ENCODE peak calls at places on chromosomes 5 and 9, in ten cellular contexts. K, H, X, R, Z, L, U, F, N and C are unnamed samples.

GRCh38 chr5:157475432-157475831 is 15.4 kb downstream of the NIPAL4 start:
- DNase-seq in K (no peak), H (no peak), X (no peak), R (no peak), Z (no peak), L (no peak), U (no peak), F (no peak), N (no peak), C (no peak)

GRCh38 chr9:98087420-98088354 is 31.2 kb downstream of the NANS start:
- DNase-seq in K (peak; percentile 15), H (no peak), X (peak; percentile 29), R (no peak), Z (no peak), L (peak; percentile 64), U (peak; percentile 91), F (no peak), N (peak; percentile 73), C (peak; percentile 81)

GRCh38 chr5:107425541-107426031 is 245.2 kb downstream of the EFNA5 start:
- DNase-seq in K (no peak), H (no peak), X (peak; percentile 72), R (no peak), Z (no peak), L (no peak), U (no peak), F (peak; percentile 85), N (peak; percentile 45), C (peak; percentile 89)

GRCh38 chr5:16411741-16412455 is 53.7 kb downstream of the ZNF622 start:
- DNase-seq in K (no peak), H (no peak), X (peak; percentile 27), R (no peak), Z (no peak), L (no peak), U (no peak), F (peak; percentile 3), N (no peak), C (peak; percentile 86)

GRCh38 chr5:56951946-56952691 is at the start of gene MIER3:
- DNase-seq in K (peak; percentile 81), H (peak; percentile 30), X (peak; percentile 80), R (peak; percentile 45), Z (peak; percentile 30), L (peak; percentile 90), U (peak; percentile 71), F (peak; percentile 62), N (peak; percentile 69), C (peak; percentile 49)

GRCh38 chr5:150137168-150137957 is 18.3 kb downstream of the PDGFRB start:
- DNase-seq in K (no peak), H (no peak), X (peak; percentile 84), R (no peak), Z (no peak), L (no peak), U (peak; percentile 82), F (peak; percentile 69), N (peak; percentile 54), C (no peak)

GRCh38 chr5:91357806-91358205 is 25.3 kb downstream of the ARRDC3 start:
- DNase-seq in K (no peak), H (no peak), X (no peak), R (no peak), Z (no peak), L (no peak), U (no peak), F (no peak), N (no peak), C (peak; percentile 54)

GRCh38 chr9:18985464-18985951 is 47.5 kb downstream of the SAXO1 start:
- DNase-seq in K (no peak), H (no peak), X (peak; percentile 66), R (no peak), Z (no peak), L (no peak), U (no peak), F (peak; percentile 76), N (peak; percentile 54), C (no peak)

GRCh38 chr9:79562749-79563386 is 8.9 kb upstream of the TLE4 start:
- DNase-seq in K (no peak), H (no peak), X (peak; percentile 59), R (no peak), Z (no peak), L (no peak), U (no peak), F (no peak), N (no peak), C (no peak)

GRCh38 chr5:5244581-5244980 is 104.5 kb downstream of the ADAMTS16 start:
- DNase-seq in K (no peak), H (no peak), X (no peak), R (no peak), Z (no peak), L (no peak), U (no peak), F (no peak), N (no peak), C (no peak)

GRCh38 chr5:88818296-88818695 is 64.7 kb downstream of the MEF2C start:
- DNase-seq in K (no peak), H (no peak), X (no peak), R (no peak), Z (peak; percentile 23), L (no peak), U (no peak), F (no peak), N (no peak), C (no peak)

GRCh38 chr9:126536836-126537465 is 76.8 kb upstream of the LMX1B start:
- DNase-seq in K (no peak), H (no peak), X (no peak), R (no peak), Z (no peak), L (no peak), U (no peak), F (no peak), N (no peak), C (no peak)

GRCh38 chr5:179763215-179763945 is 30.4 kb upstream of the LTC4S start:
- DNase-seq in K (peak; percentile 21), H (peak; percentile 7), X (peak; percentile 89), R (peak; percentile 53), Z (peak; percentile 60), L (peak; percentile 88), U (peak; percentile 62), F (peak; percentile 75), N (peak; percentile 67), C (peak; percentile 75)

GRCh38 chr9:121651295-121652036 is at the start of gene DAB2IP:
- DNase-seq in K (peak; percentile 76), H (peak; percentile 50), X (peak; percentile 65), R (no peak), Z (no peak), L (peak; percentile 58), U (peak; percentile 85), F (no peak), N (peak; percentile 33), C (no peak)

GRCh38 chr9:70868661-70869652 is 252.5 kb downstream of the TRPM3 start:
- DNase-seq in K (no peak), H (no peak), X (peak; percentile 74), R (no peak), Z (no peak), L (no peak), U (no peak), F (peak; percentile 28), N (no peak), C (peak; percentile 21)

GRCh38 chr5:166088389-166089039 is 2202.9 kb upstream of the WWC1 start:
- DNase-seq in K (no peak), H (no peak), X (no peak), R (no peak), Z (no peak), L (no peak), U (no peak), F (no peak), N (no peak), C (no peak)

GRCh38 chr5:122170630-122171029 is 41.3 kb downstream of the ZNF474 start:
- DNase-seq in K (no peak), H (no peak), X (peak; percentile 62), R (no peak), Z (no peak), L (no peak), U (peak; percentile 67), F (peak; percentile 26), N (no peak), C (peak; percentile 76)

GRCh38 chr5:73378070-73378469 is 70.5 kb downstream of the FOXD1 start:
- DNase-seq in K (no peak), H (no peak), X (peak; percentile 58), R (no peak), Z (no peak), L (no peak), U (peak; percentile 17), F (no peak), N (no peak), C (no peak)

GRCh38 chr5:53343187-53343586 is 137.2 kb upstream of the FST start:
- DNase-seq in K (no peak), H (no peak), X (peak; percentile 96), R (no peak), Z (no peak), L (no peak), U (no peak), F (no peak), N (no peak), C (peak; percentile 98)

GRCh38 chr5:34609951-34610431 is 46.1 kb upstream of the RAI14 start:
- DNase-seq in K (no peak), H (no peak), X (peak; percentile 72), R (no peak), Z (no peak), L (no peak), U (no peak), F (peak; percentile 42), N (no peak), C (peak; percentile 42)

GRCh38 chr9:98794802-98795201 is 1.6 kb downstream of the ANKS6 start:
- DNase-seq in K (no peak), H (no peak), X (no peak), R (no peak), Z (no peak), L (peak; percentile 31), U (no peak), F (no peak), N (no peak), C (no peak)

GRCh38 chr5:121913397-121913796 is 48.4 kb upstream of the SRFBP1 start:
- DNase-seq in K (no peak), H (no peak), X (no peak), R (no peak), Z (no peak), L (no peak), U (no peak), F (no peak), N (no peak), C (no peak)